ENCODE peak calls at places on chromosomes 12 and 14, in four cellular contexts. J, Y, R and W are unnamed samples.
A peak's percentile ranks its signal among the peaks of the same experiment; 100 is the strongest.

GRCh38 chr14:67166450-67166853 is 22.8 kb upstream of the GARIN2 start:
- DNase-seq in J (peak; percentile 59), Y (peak; percentile 58), R (no peak), W (no peak)

GRCh38 chr12:26271889-26272492 is 76.6 kb downstream of the SSPN start:
- DNase-seq in J (no peak), Y (peak; percentile 96), R (no peak), W (no peak)

GRCh38 chr12:111287125-111287900 is 81.6 kb downstream of the PHETA1 start:
- DNase-seq in J (no peak), Y (no peak), R (no peak), W (no peak)

GRCh38 chr12:16012086-16012485 is 101.0 kb downstream of the DERA start:
- DNase-seq in J (no peak), Y (peak; percentile 61), R (no peak), W (no peak)

GRCh38 chr12:63808631-63809030 is 28.9 kb downstream of the RXYLT1 start:
- DNase-seq in J (no peak), Y (peak; percentile 28), R (no peak), W (no peak)

GRCh38 chr12:69396041-69396440 is 36.5 kb downstream of the YEATS4 start:
- DNase-seq in J (no peak), Y (peak; percentile 13), R (no peak), W (no peak)

GRCh38 chr12:89782807-89783206 is 74.2 kb upstream of the ATP2B1 start:
- DNase-seq in J (no peak), Y (peak; percentile 42), R (no peak), W (no peak)

GRCh38 chr12:57716305-57716704 is 22.2 kb downstream of the AGAP2 start:
- DNase-seq in J (no peak), Y (no peak), R (no peak), W (peak; percentile 19)

GRCh38 chr12:14868916-14869315 is 16.7 kb downstream of the MGP start:
- DNase-seq in J (no peak), Y (peak; percentile 6), R (no peak), W (no peak)

GRCh38 chr12:67526129-67526528 is 122.4 kb upstream of the DYRK2 start:
- DNase-seq in J (no peak), Y (no peak), R (no peak), W (no peak)

GRCh38 chr14:55075628-55076027 is 24.2 kb downstream of the MAPK1IP1L start:
- DNase-seq in J (no peak), Y (peak; percentile 70), R (no peak), W (no peak)

GRCh38 chr12:66684222-66684621 is 5.3 kb upstream of the GRIP1 start:
- DNase-seq in J (no peak), Y (no peak), R (no peak), W (no peak)

GRCh38 chr12:88375301-88375959 is 204.8 kb downstream of the KITLG start:
- DNase-seq in J (no peak), Y (no peak), R (no peak), W (no peak)

GRCh38 chr14:50823763-50824636 is 7.0 kb downstream of the NIN start:
- DNase-seq in J (peak; percentile 55), Y (no peak), R (no peak), W (no peak)

GRCh38 chr12:1716215-1716862 is 25.5 kb downstream of the ADIPOR2 start:
- DNase-seq in J (no peak), Y (peak; percentile 66), R (no peak), W (no peak)

GRCh38 chr12:69904761-69905160 is 79.7 kb downstream of the MYRFL start:
- DNase-seq in J (peak; percentile 51), Y (peak; percentile 51), R (no peak), W (no peak)

GRCh38 chr14:99191663-99192621 is 80.1 kb downstream of the BCL11B start:
- DNase-seq in J (no peak), Y (peak; percentile 13), R (no peak), W (no peak)

GRCh38 chr12:40198601-40199000 is 26.2 kb upstream of the LRRK2 start:
- DNase-seq in J (no peak), Y (peak; percentile 13), R (no peak), W (no peak)

GRCh38 chr12:54017027-54017788 is 8.4 kb downstream of the HOXC8 start:
- DNase-seq in J (no peak), Y (no peak), R (peak; percentile 68), W (peak; percentile 56)

GRCh38 chr14:101556131-101556530 is 5.2 kb upstream of the DIO3 start:
- DNase-seq in J (no peak), Y (no peak), R (no peak), W (no peak)

GRCh38 chr14:99324291-99324690 is 52.3 kb upstream of the BCL11B start:
- DNase-seq in J (no peak), Y (no peak), R (no peak), W (peak; percentile 19)

GRCh38 chr14:64968651-64969050 is 3.5 kb downstream of the RAB15 start:
- DNase-seq in J (no peak), Y (no peak), R (peak; percentile 52), W (no peak)

GRCh38 chr12:109309441-109310246 is 560 bp upstream of the FOXN4 start:
- DNase-seq in J (peak; percentile 39), Y (no peak), R (no peak), W (no peak)

GRCh38 chr12:49348781-49349180 is 2.1 kb downstream of the DNAJC22 start:
- DNase-seq in J (no peak), Y (no peak), R (peak; percentile 27), W (no peak)

GRCh38 chr14:51962678-51963077 is 26.7 kb upstream of the RTRAF start:
- DNase-seq in J (peak; percentile 47), Y (peak; percentile 20), R (no peak), W (no peak)

GRCh38 chr14:61260939-61261776 is 20.0 kb downstream of the TMEM30B start:
- DNase-seq in J (no peak), Y (peak; percentile 90), R (no peak), W (no peak)

GRCh38 chr12:75479963-75480461 is 543 bp upstream of the GLIPR1 start:
- DNase-seq in J (no peak), Y (peak; percentile 81), R (no peak), W (no peak)

GRCh38 chr14:61337893-61338292 is 16.5 kb downstream of the PRKCH start:
- DNase-seq in J (no peak), Y (no peak), R (no peak), W (no peak)

GRCh38 chr12:100845095-100845494 is 50.5 kb downstream of the ANO4 start:
- DNase-seq in J (no peak), Y (no peak), R (no peak), W (no peak)

GRCh38 chr14:99595034-99595433 is 9.0 kb downstream of the CCDC85C start:
- DNase-seq in J (no peak), Y (no peak), R (no peak), W (no peak)

GRCh38 chr12:1590083-1590979 is 4.0 kb downstream of the FBXL14 start:
- DNase-seq in J (peak; percentile 91), Y (peak; percentile 63), R (peak; percentile 85), W (no peak)

GRCh38 chr12:121990692-121991603 is 30.7 kb upstream of the BCL7A start:
- DNase-seq in J (no peak), Y (peak; percentile 45), R (no peak), W (no peak)

GRCh38 chr12:118330421-118331018 is 42.2 kb downstream of the TAOK3 start:
- DNase-seq in J (no peak), Y (peak; percentile 89), R (no peak), W (no peak)

GRCh38 chr14:35331605-35332516 is 39.7 kb downstream of the PSMA6 start:
- DNase-seq in J (peak; percentile 80), Y (peak; percentile 87), R (no peak), W (no peak)

GRCh38 chr14:61934385-61934784 is 172.2 kb downstream of the SNAPC1 start:
- DNase-seq in J (no peak), Y (peak; percentile 99), R (no peak), W (no peak)

GRCh38 chr12:124466200-124467128 is 100.9 kb downstream of the NCOR2 start:
- DNase-seq in J (no peak), Y (peak; percentile 16), R (no peak), W (no peak)

GRCh38 chr12:24931666-24932405 is 17.1 kb downstream of the BCAT1 start:
- DNase-seq in J (no peak), Y (peak; percentile 43), R (no peak), W (no peak)

GRCh38 chr14:68392393-68393085 is 400.3 kb downstream of the ZFP36L1 start:
- DNase-seq in J (no peak), Y (no peak), R (no peak), W (no peak)

GRCh38 chr14:24565766-24566165 is 10.3 kb downstream of the CTSG start:
- DNase-seq in J (no peak), Y (no peak), R (no peak), W (no peak)

DNA sequence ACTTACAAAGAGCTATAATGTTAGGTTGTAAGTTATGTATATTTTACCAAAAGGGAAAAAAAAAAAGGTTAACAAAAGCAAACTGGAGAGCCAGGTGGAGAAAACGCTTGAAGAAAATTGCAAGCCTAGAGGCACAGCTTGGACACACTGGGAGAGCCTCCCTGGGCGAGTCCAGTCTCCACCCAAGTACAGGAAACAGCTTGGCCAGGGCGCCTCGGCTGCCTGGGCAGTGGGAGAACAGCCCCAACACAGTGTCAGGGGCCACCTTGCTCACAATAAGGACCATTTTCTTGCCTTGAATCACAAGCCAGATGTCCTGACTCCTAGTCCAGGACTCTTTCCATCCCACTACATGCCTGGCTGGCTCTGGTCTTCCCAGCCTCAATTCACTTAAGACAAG is 33.3 kb downstream of the TTC7B start:
- DNase-seq in J (no peak), Y (no peak), R (peak; percentile 11), W (no peak)
- H3K27ac ChIP-seq in J (no peak overlapping the region), Y (no peak overlapping the region), R (no peak overlapping the region), W (no peak overlapping the region)

GRCh38 chr12:123114305-123115083 is 36.4 kb downstream of the PITPNM2 start:
- DNase-seq in J (no peak), Y (no peak), R (no peak), W (no peak)
- H3K56ac ChIP-seq in J (no peak overlapping the region), Y (no peak overlapping the region), R (no peak overlapping the region), W (no peak overlapping the region)

GRCh38 chr12:3750616-3751015 is 2.3 kb downstream of the CRACR2A start:
- DNase-seq in J (no peak), Y (no peak), R (peak; percentile 29), W (no peak)

GRCh38 chr12:3747543-3747942 is 5.4 kb downstream of the CRACR2A start:
- DNase-seq in J (no peak), Y (no peak), R (peak; percentile 8), W (no peak)

GRCh38 chr12:3746758-3747157 is 6.2 kb downstream of the CRACR2A start:
- DNase-seq in J (no peak), Y (no peak), R (peak; percentile 4), W (peak; percentile 22)

GRCh38 chr12:3748620-3749019 is 4.3 kb downstream of the CRACR2A start:
- DNase-seq in J (no peak), Y (no peak), R (peak; percentile 21), W (no peak)

DNA sequence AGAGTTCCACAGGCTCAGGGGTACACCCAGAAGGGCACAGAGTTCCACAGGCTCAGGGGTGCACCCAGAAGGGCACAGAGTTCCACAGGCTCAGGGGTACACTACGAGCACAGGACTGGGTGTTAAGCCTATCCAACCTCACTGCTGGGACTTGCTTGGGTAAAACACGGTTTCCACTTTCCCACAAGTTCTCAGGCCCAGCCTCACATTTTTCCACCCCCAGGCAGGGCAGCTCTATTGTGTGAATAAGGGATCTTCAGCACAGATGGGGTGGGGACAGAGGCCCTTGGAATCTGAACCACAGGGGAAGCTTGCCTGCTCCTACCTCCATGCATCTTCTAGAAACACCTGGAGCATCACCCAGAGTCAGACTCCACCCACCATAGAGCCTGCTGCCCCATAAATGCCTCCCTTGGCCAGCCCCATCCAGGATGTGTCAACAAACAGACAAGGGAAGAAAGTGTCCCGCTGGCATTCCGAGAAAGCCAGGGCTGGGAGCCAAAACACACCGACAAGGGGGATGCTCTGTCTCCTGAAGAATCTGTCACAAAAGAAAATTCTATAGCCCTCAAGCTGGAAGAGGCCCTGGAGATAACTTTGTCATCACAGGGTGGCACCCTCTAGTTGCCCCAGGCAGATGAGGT is 4.8 kb downstream of the CRACR2A start:
- DNase-seq in J (no peak), Y (no peak), R (peak; percentile 17), W (no peak)
- H3K27ac ChIP-seq in J (no peak overlapping the region), Y (no peak overlapping the region), R (no peak overlapping the region), W (no peak overlapping the region)

GRCh38 chr12:4951601-4952000 is 41.9 kb downstream of the KCNA1 start:
- DNase-seq in J (no peak), Y (no peak), R (no peak), W (no peak)
- H3K56ac ChIP-seq in J (no peak overlapping the region), Y (no peak overlapping the region), R (no peak overlapping the region), W (no peak overlapping the region)